ENCODE peak calls at places on chromosomes 7 and 10, in ten cellular contexts. X is RPMI7951; E is RPMI8226; W is activated CD8-positive, alpha-beta memory T cell treated with anti-CD3 and anti-CD28 coated beads for 48 hours; H is RWPE1; S is NCI-H1694; N is iris pigment epithelial cell; K is SJSA1; T is stimulated activated CD8-positive, alpha-beta memory T cell treated with anti-CD3 and anti-CD28 coated beads, Interleukin-15, amount 100 ng/mL, for 1 hour; M is endothelial cell. O is an unnamed sample.

GRCh38 chr10:84424731-84425165 is 96.4 kb downstream of the CCSER2 start:
- DNase-seq in E (no peak), S (no peak), H (peak; percentile 54), M (peak; percentile 32), T (no peak), K (peak; percentile 90), N (peak; percentile 98), X (peak; percentile 88), W (no peak), O (no peak)

GRCh38 chr7:149289856-149290255 is 27.9 kb downstream of the ZNF783 start:
- DNase-seq in S (no peak), N (no peak), K (no peak), H (no peak), T (no peak), W (no peak), X (no peak), E (no peak), M (no peak), O (no peak)

GRCh38 chr10:71734797-71735196 is 15.2 kb upstream of the C10orf105 start:
- DNase-seq in E (no peak), H (no peak), N (no peak), M (no peak), X (no peak), S (no peak), T (no peak), W (no peak), K (no peak), O (no peak)

GRCh38 chr10:75400769-75401568 is 595 bp downstream of the ZNF503 start:
- DNase-seq in W (no peak), K (peak; percentile 29), S (no peak), E (no peak), T (no peak), N (peak; percentile 36), H (peak; percentile 58), M (peak; percentile 71), X (peak; percentile 55), O (peak; percentile 58)

GRCh38 chr7:91852263-91852741 is 28.2 kb downstream of the MTERF1 start:
- DNase-seq in T (no peak), S (no peak), K (no peak), H (no peak), M (no peak), X (peak; percentile 52), E (peak; percentile 35), N (peak; percentile 72), W (no peak), O (no peak)

GRCh38 chr10:78464118-78464855 is 430.6 kb downstream of the RPS24 start:
- DNase-seq in E (no peak), X (no peak), M (no peak), W (no peak), T (no peak), K (no peak), S (no peak), N (no peak), H (no peak), O (no peak)

GRCh38 chr7:104207348-104207730 is 474 bp downstream of the ORC5 start:
- DNase-seq in N (peak; percentile 40), T (no peak), E (peak; percentile 11), X (peak; percentile 6), W (no peak), M (peak; percentile 11), H (peak; percentile 5), S (no peak), K (no peak), O (no peak)

GRCh38 chr10:87816842-87817178 is 1.2 kb downstream of the ATAD1 start:
- DNase-seq in W (no peak), H (no peak), K (peak; percentile 2), N (no peak), E (no peak), X (no peak), T (no peak), S (no peak), M (no peak), O (no peak)

GRCh38 chr10:30353851-30354250 is 4.8 kb upstream of the MTPAP start:
- DNase-seq in K (no peak), M (no peak), W (no peak), X (peak; percentile 44), N (peak; percentile 82), H (no peak), T (no peak), S (no peak), E (no peak), O (peak; percentile 56)

GRCh38 chr10:98485959-98486358 is 39.2 kb upstream of the HPS1 start:
- DNase-seq in T (no peak), M (no peak), N (no peak), W (no peak), K (no peak), X (no peak), S (no peak), H (no peak), E (no peak), O (no peak)

GRCh38 chr10:130560079-130560478 is 423.9 kb downstream of the GLRX3 start:
- DNase-seq in X (no peak), H (no peak), K (no peak), W (no peak), E (no peak), N (no peak), M (no peak), T (no peak), S (no peak), O (no peak)

GRCh38 chr10:60175418-60175817 is 214.3 kb downstream of the ANK3 start:
- DNase-seq in N (peak; percentile 24), T (no peak), E (no peak), S (no peak), H (no peak), K (no peak), M (peak; percentile 22), X (no peak), W (no peak), O (no peak)

GRCh38 chr7:37495574-37496184 is 47.0 kb upstream of the ELMO1 start:
- DNase-seq in S (no peak), W (no peak), N (peak; percentile 50), E (peak; percentile 26), X (peak; percentile 5), M (no peak), K (no peak), T (no peak), H (peak; percentile 23), O (no peak)

GRCh38 chr7:129540340-129540739 is 38.0 kb downstream of the SMKR1 start:
- DNase-seq in N (no peak), X (no peak), E (no peak), H (no peak), S (no peak), M (no peak), W (no peak), T (no peak), K (no peak), O (no peak)

GRCh38 chr10:126012485-126012884 is 116.1 kb downstream of the FANK1 start:
- DNase-seq in M (no peak), T (no peak), N (peak; percentile 18), H (peak; percentile 38), X (peak; percentile 52), E (no peak), K (peak; percentile 20), W (no peak), S (no peak), O (no peak)

GRCh38 chr10:60570941-60571340 is 181.3 kb upstream of the ANK3 start:
- DNase-seq in W (no peak), S (no peak), H (no peak), K (no peak), N (no peak), T (no peak), M (no peak), X (no peak), E (no peak), O (no peak)

GRCh38 chr10:66837335-66837734 is 88.5 kb upstream of the LRRTM3 start:
- DNase-seq in M (no peak), K (no peak), X (no peak), E (no peak), S (no peak), H (no peak), W (no peak), T (no peak), N (peak; percentile 70), O (no peak)

GRCh38 chr7:44315504-44315903 is 9.9 kb downstream of the CAMK2B start:
- DNase-seq in M (no peak), H (no peak), T (no peak), E (no peak), X (no peak), S (no peak), K (no peak), W (no peak), N (no peak), O (no peak)

GRCh38 chr10:49609283-49610014 is 661 bp upstream of the SLC18A3 start:
- DNase-seq in T (no peak), E (no peak), S (peak; percentile 65), W (no peak), X (no peak), N (no peak), M (peak; percentile 43), H (no peak), K (no peak), O (no peak)

GRCh38 chr7:121019018-121019417 is 30.5 kb downstream of the CPED1 start:
- DNase-seq in M (no peak), N (peak; percentile 88), K (no peak), E (no peak), X (no peak), H (no peak), S (no peak), T (no peak), W (no peak), O (no peak)

GRCh38 chr10:124539935-124540641 is 78.5 kb downstream of the LHPP start:
- DNase-seq in M (peak; percentile 85), N (peak; percentile 30), H (peak; percentile 67), E (peak; percentile 28), W (peak; percentile 49), T (peak; percentile 49), X (no peak), K (no peak), S (no peak), O (no peak)

GRCh38 chr7:138328215-138328614 is 131.8 kb upstream of the TRIM24 start:
- DNase-seq in E (no peak), M (no peak), S (no peak), T (no peak), X (peak; percentile 27), H (no peak), W (no peak), K (no peak), N (no peak), O (no peak)

GRCh38 chr10:90856964-90857634 is 740 bp downstream of the HTR7 start:
- DNase-seq in T (no peak), W (no peak), M (peak; percentile 19), K (no peak), X (no peak), H (no peak), N (no peak), S (no peak), E (no peak), O (peak; percentile 31)

GRCh38 chr7:127409629-127410028 is 17.1 kb upstream of the ZNF800 start:
- DNase-seq in W (no peak), H (no peak), E (no peak), N (peak; percentile 4), T (no peak), S (no peak), M (no peak), X (peak; percentile 16), K (no peak), O (no peak)

GRCh38 chr7:78769551-78770101 is 683.8 kb downstream of the MAGI2 start:
- DNase-seq in W (no peak), K (no peak), T (no peak), N (no peak), M (peak; percentile 10), E (no peak), X (no peak), H (no peak), S (no peak), O (no peak)

GRCh38 chr10:87623191-87623590 is 36.5 kb upstream of the PAPSS2 start:
- DNase-seq in T (no peak), M (no peak), X (no peak), K (no peak), N (no peak), E (no peak), S (no peak), H (no peak), W (no peak), O (no peak)

GRCh38 chr7:45967591-45968157 is 46.6 kb upstream of the IGFBP3 start:
- DNase-seq in X (no peak), T (no peak), H (no peak), S (no peak), W (no peak), N (no peak), K (no peak), E (no peak), M (no peak), O (no peak)

GRCh38 chr7:30453859-30454258 is 24.7 kb downstream of the NOD1 start:
- DNase-seq in T (no peak), K (no peak), W (no peak), X (no peak), S (no peak), E (no peak), N (no peak), H (no peak), M (no peak), O (no peak)